ENCODE peak calls at places on chromosomes 4 and X, in seven cellular contexts. K, R, J, L, N, Z and G are unnamed samples.

GRCh38 chr4:88130544-88131305 is 27.7 kb downstream of the ABCG2 start:
- DNase-seq in K (no peak), R (no peak), J (no peak), L (no peak), N (no peak), Z (no peak), G (no peak)

GRCh38 chr4:125838924-125839323 is 524.2 kb downstream of the FAT4 start:
- DNase-seq in K (no peak), R (no peak), J (no peak), L (no peak), N (no peak), Z (no peak), G (no peak)

GRCh38 chrX:41733939-41734338 is 10.0 kb downstream of the GPR82 start:
- DNase-seq in K (peak), R (no peak), J (no peak), L (peak), N (no peak), Z (peak), G (peak)

GRCh38 chr4:188198980-188199792 is 59.9 kb downstream of the TRIML1 start:
- DNase-seq in K (no peak), R (no peak), J (no peak), L (no peak), N (no peak), Z (no peak), G (no peak)

GRCh38 chr4:151193414-151193813 is 83.5 kb upstream of the PRSS48 start:
- DNase-seq in K (no peak), R (no peak), J (no peak), L (no peak), N (no peak), Z (no peak), G (no peak)

GRCh38 chrX:21528076-21528475 is 130.1 kb downstream of the KLHL34 start:
- DNase-seq in K (no peak), R (no peak), J (no peak), L (no peak), N (no peak), Z (no peak), G (no peak)

GRCh38 chr4:176735300-176735699 is 57.4 kb downstream of the VEGFC start:
- DNase-seq in K (no peak), R (no peak), J (no peak), L (no peak), N (no peak), Z (no peak), G (no peak)

GRCh38 chr4:4761128-4761991 is 98.1 kb upstream of the MSX1 start:
- DNase-seq in K (peak), R (no peak), J (no peak), L (no peak), N (no peak), Z (no peak), G (no peak)

GRCh38 chrX:125262836-125263235 is 56.8 kb upstream of the TEX13C start:
- DNase-seq in K (no peak), R (no peak), J (no peak), L (no peak), N (no peak), Z (no peak), G (no peak)

GRCh38 chr4:169988252-169988651 is 37.9 kb downstream of the MFAP3L start:
- DNase-seq in K (no peak), R (no peak), J (no peak), L (no peak), N (no peak), Z (no peak), G (no peak)

GRCh38 chrX:115233497-115234219 is at the start of gene LRCH2:
- DNase-seq in K (no peak), R (peak), J (no peak), L (no peak), N (no peak), Z (peak), G (no peak)

GRCh38 chr4:153486281-153487151 is 20.4 kb downstream of the TMEM131L start:
- DNase-seq in K (peak), R (no peak), J (peak), L (no peak), N (peak), Z (no peak), G (no peak)

GRCh38 chr4:47049347-47049746 is 18.0 kb downstream of the GABRB1 start:
- DNase-seq in K (no peak), R (no peak), J (no peak), L (no peak), N (no peak), Z (no peak), G (no peak)

GRCh38 chrX:107542500-107542899 is 85.8 kb upstream of the PRPS1 start:
- DNase-seq in K (peak), R (no peak), J (no peak), L (no peak), N (peak), Z (no peak), G (no peak)

GRCh38 chr4:165355900-165356300 is 22.9 kb upstream of the CPE start:
- DNase-seq in K (peak), R (no peak), J (no peak), L (peak), N (peak), Z (peak), G (peak)

GRCh38 chr4:149987777-149988410 is 90.4 kb upstream of the DCLK2 start:
- DNase-seq in K (no peak), R (no peak), J (no peak), L (no peak), N (no peak), Z (no peak), G (no peak)

GRCh38 chr4:79442422-79442821 is 34.4 kb upstream of the GK2 start:
- DNase-seq in K (no peak), R (no peak), J (no peak), L (no peak), N (no peak), Z (no peak), G (no peak)

GRCh38 chr4:79917246-79917645 is 155.8 kb downstream of the ANTXR2 start:
- DNase-seq in K (peak), R (peak), J (peak), L (peak), N (peak), Z (no peak), G (peak)

GRCh38 chrX:135740683-135741149 is 27.3 kb downstream of the CT45A3 start:
- DNase-seq in K (peak), R (no peak), J (no peak), L (peak), N (peak), Z (peak), G (peak)

GRCh38 chr4:87118826-87119225 is 101.6 kb downstream of the KLHL8 start:
- DNase-seq in K (no peak), R (no peak), J (no peak), L (no peak), N (no peak), Z (no peak), G (no peak)

GRCh38 chr4:86256086-86256485 is 103.8 kb downstream of the MAPK10 start:
- DNase-seq in K (no peak), R (no peak), J (no peak), L (no peak), N (no peak), Z (no peak), G (no peak)

GRCh38 chr4:69689530-69690111 is 36.6 kb upstream of the UGT2A1 start:
- DNase-seq in K (peak), R (no peak), J (no peak), L (peak), N (peak), Z (no peak), G (peak)

GRCh38 chr4:76447326-76447954 is 12.4 kb downstream of the SHROOM3 start:
- DNase-seq in K (no peak), R (no peak), J (no peak), L (no peak), N (no peak), Z (no peak), G (no peak)

GRCh38 chr4:48047421-48047844 is 30.9 kb downstream of the NIPAL1 start:
- DNase-seq in K (peak), R (no peak), J (no peak), L (peak), N (no peak), Z (peak), G (peak)

GRCh38 chr4:38805530-38806145 is 1.0 kb upstream of the TLR1 start:
- DNase-seq in K (peak), R (no peak), J (peak), L (peak), N (no peak), Z (peak), G (peak)

GRCh38 chr4:178387756-178388155 is 945.5 kb upstream of the AGA start:
- DNase-seq in K (no peak), R (no peak), J (no peak), L (no peak), N (no peak), Z (no peak), G (no peak)

GRCh38 chr4:2364654-2365053 is 53.8 kb downstream of the ZFYVE28 start:
- DNase-seq in K (no peak), R (peak), J (no peak), L (peak), N (no peak), Z (peak), G (peak)

GRCh38 chrX:1658083-1658463 is 43.2 kb downstream of the ASMT start:
- DNase-seq in K (peak), R (no peak), J (no peak), L (no peak), N (no peak), Z (no peak), G (no peak)

GRCh38 chrX:110383414-110383813 is 24.8 kb downstream of the RTL9 start:
- DNase-seq in K (no peak), R (no peak), J (no peak), L (no peak), N (no peak), Z (no peak), G (no peak)

GRCh38 chr4:8199594-8200301 is 658 bp downstream of the SH3TC1 start:
- DNase-seq in K (peak), R (no peak), J (no peak), L (peak), N (peak), Z (peak), G (no peak)

GRCh38 chr4:60450054-60450453 is 750.1 kb upstream of the ADGRL3 start:
- DNase-seq in K (no peak), R (no peak), J (no peak), L (no peak), N (no peak), Z (no peak), G (no peak)

GRCh38 chr4:110165382-110166285 is 32.8 kb downstream of the ELOVL6 start:
- DNase-seq in K (peak), R (no peak), J (no peak), L (no peak), N (peak), Z (no peak), G (peak)

DNA sequence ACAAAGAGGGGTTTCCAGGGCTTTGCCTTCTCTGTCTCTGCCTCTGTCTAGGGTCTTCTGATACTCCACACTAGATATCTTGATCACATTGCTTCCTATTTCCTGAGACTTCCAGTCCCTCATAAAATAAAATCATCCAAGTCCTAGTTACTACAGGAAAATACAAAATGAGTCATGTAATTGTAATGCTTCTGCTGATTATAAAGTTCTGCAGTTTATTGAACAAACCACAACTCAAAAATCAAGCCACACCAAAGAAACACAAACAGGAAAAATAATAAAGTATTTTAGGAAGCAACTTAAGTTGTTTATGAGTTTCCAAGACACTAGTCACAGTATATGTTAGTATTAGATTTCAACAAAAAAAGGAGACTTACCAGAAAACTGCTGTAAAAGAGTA is 695.1 kb upstream of the GALNTL6 start:
- DNase-seq in K (no peak), R (no peak), J (no peak), L (no peak), N (no peak), Z (no peak), G (no peak)
- TF ChIP-seq CTCF in K (no peak), R (no peak), J (no peak), L (no peak), N (no peak), Z (no peak), G (no peak)

DNA sequence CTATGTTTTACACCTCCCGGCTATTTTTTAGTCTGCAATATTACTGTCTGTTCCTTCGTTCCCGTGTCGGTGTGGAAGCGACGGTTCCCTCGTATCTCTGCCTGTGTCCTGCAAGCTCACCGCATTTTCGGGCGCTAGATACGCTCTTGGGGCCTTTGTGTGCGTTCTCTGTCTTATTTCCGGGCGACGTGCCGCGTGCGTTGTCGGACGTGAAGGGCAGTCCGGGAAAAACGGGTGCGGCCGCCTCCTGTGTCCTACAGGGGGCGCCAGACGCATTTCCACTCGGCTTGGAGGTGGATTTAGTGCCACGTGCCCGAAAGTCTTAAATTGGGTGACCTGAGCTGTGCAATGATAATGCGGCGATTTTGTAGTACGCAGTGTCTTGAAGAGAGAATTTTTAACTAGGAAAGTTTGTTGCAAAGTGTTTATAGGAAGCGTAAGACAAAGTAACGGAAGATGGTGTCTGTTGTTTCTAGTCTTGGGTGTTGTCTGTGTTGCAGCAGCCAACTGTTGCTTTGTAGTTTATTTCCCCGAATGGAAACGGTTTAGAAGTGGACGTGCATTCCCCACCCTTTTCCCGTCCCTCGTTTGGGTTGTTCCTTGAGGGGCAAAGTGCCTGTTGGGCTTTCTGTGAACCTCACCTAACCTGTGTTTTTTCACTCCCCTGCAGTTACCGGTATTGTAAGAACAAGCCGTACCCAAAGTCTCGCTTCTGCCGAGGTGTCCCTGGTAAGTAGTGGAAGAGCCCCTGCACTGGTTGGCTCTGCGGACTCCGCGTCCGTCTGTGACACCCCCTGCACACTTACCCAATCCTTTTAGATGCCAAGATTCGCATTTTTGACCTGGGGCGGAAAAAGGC is 720 bp downstream of the RPL10 start:
- DNase-seq in K (peak), R (peak), J (peak), L (peak), N (peak), Z (peak), G (peak)
- TF ChIP-seq CTCF in K (peak), R (peak), J (peak), L (peak), N (peak), Z (peak), G (peak)

GRCh38 chr4:117700111-117700892 is 334.0 kb upstream of the NDST3 start:
- DNase-seq in K (peak), R (no peak), J (no peak), L (no peak), N (no peak), Z (peak), G (peak)
- TF ChIP-seq CTCF in K (peak), R (no peak), J (no peak), L (no peak), N (no peak), Z (peak), G (peak)

GRCh38 chrX:144801786-144802185 is 445.5 kb upstream of the SPANXN1 start:
- DNase-seq in K (no peak), R (no peak), J (no peak), L (no peak), N (no peak), Z (no peak), G (no peak)
- TF ChIP-seq CTCF in K (no peak), R (no peak), J (no peak), L (no peak), N (no peak), Z (no peak), G (no peak)

DNA sequence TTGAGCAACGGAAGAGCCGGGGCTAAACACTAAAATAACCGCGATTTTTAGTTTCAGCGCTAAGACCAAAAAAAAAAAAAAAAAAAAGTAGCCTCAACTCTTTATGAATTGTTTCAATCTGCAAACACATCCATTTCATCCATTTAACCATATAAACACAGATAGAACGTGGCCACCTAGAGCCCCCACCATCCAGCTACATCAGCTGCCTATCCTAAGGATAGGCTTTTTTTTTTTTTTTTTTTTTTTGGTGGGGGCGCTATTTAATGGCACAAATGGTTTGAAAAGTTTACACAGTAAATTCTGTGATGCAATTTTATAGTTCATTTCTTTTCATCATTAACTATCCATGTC is 492 bp upstream of the HDAC8 start:
- DNase-seq in K (no peak), R (no peak), J (no peak), L (no peak), N (no peak), Z (no peak), G (no peak)
- TF ChIP-seq CTCF in K (no peak), R (no peak), J (no peak), L (no peak), N (no peak), Z (no peak), G (no peak)